ENCODE peak calls at places on chromosomes 13 and 19, in eight cellular contexts. U is hepatocyte, H is ascending aorta, D is heart right ventricle, F is heart left ventricle, G is thyroid gland, R is PC-3, Y is RWPE2. W is an unnamed sample.

GRCh38 chr19:31338069-31338767 is 11.0 kb downstream of the TSHZ3 start:
- DNase-seq in H (peak; percentile 79), U (peak; percentile 82), F (peak; percentile 57), R (no peak), G (peak; percentile 78), Y (no peak), D (peak; percentile 68), W (peak; percentile 37)

GRCh38 chr13:86788624-86789023 is 882.5 kb upstream of the SLITRK5 start:
- DNase-seq in G (no peak), Y (no peak), U (no peak), F (no peak), R (no peak), D (no peak), H (no peak), W (no peak)

GRCh38 chr19:17560205-17560595 is 4.8 kb downstream of the COLGALT1 start:
- DNase-seq in D (peak; percentile 31), R (no peak), F (no peak), G (no peak), U (peak; percentile 60), H (no peak), Y (peak; percentile 91), W (no peak)

GRCh38 chr19:6663236-6664187 is 6.4 kb downstream of the TNFSF14 start:
- DNase-seq in H (no peak), F (no peak), Y (no peak), D (no peak), G (no peak), U (no peak), R (peak; percentile 28), W (no peak)

GRCh38 chr13:49183672-49184315 is 36.3 kb upstream of the MLNR start:
- DNase-seq in D (no peak), G (no peak), R (peak; percentile 9), H (no peak), Y (no peak), F (no peak), U (no peak), W (no peak)

GRCh38 chr13:42597505-42597904 is 23.6 kb downstream of the TNFSF11 start:
- DNase-seq in F (no peak), Y (no peak), G (no peak), D (no peak), U (no peak), H (no peak), R (no peak), W (no peak)

GRCh38 chr13:39597828-39598227 is 5.2 kb downstream of the LHFPL6 start:
- DNase-seq in H (no peak), F (no peak), Y (no peak), U (no peak), D (no peak), G (no peak), R (no peak), W (no peak)

GRCh38 chr13:20193924-20194631 is 1.3 kb upstream of the GJB2 start:
- DNase-seq in R (no peak), H (no peak), G (no peak), D (no peak), U (no peak), Y (no peak), F (no peak), W (no peak)

GRCh38 chr19:55146648-55147218 is 2.3 kb downstream of the TNNT1 start:
- DNase-seq in Y (no peak), U (peak; percentile 44), G (no peak), R (peak; percentile 84), H (no peak), D (no peak), F (peak; percentile 31), W (no peak)

GRCh38 chr19:10211691-10212090 is 16.9 kb upstream of the DNMT1 start:
- DNase-seq in Y (no peak), F (no peak), R (no peak), H (no peak), G (no peak), D (no peak), U (no peak), W (no peak)

GRCh38 chr13:19782049-19782726 is 557 bp downstream of the PSPC1 start:
- DNase-seq in U (peak; percentile 66), H (peak; percentile 70), F (peak; percentile 56), Y (peak; percentile 54), G (peak; percentile 58), R (peak; percentile 26), D (peak; percentile 49), W (peak; percentile 49)

GRCh38 chr13:101139076-101139475 is 277.2 kb downstream of the NALCN start:
- DNase-seq in R (no peak), U (no peak), Y (no peak), F (no peak), D (no peak), H (no peak), G (no peak), W (no peak)

GRCh38 chr19:3179739-3180293 is 1.2 kb downstream of the S1PR4 start:
- DNase-seq in F (no peak), Y (no peak), D (no peak), U (no peak), H (no peak), G (no peak), R (no peak), W (no peak)
- H3K4me3 ChIP-seq in F (no peak overlapping the region), Y (no peak overlapping the region), D (peak overlapping the region; percentile 11), U (no peak overlapping the region), H (peak overlapping the region; percentile 42), G (no peak overlapping the region), R (no peak overlapping the region), W (no peak overlapping the region)

DNA sequence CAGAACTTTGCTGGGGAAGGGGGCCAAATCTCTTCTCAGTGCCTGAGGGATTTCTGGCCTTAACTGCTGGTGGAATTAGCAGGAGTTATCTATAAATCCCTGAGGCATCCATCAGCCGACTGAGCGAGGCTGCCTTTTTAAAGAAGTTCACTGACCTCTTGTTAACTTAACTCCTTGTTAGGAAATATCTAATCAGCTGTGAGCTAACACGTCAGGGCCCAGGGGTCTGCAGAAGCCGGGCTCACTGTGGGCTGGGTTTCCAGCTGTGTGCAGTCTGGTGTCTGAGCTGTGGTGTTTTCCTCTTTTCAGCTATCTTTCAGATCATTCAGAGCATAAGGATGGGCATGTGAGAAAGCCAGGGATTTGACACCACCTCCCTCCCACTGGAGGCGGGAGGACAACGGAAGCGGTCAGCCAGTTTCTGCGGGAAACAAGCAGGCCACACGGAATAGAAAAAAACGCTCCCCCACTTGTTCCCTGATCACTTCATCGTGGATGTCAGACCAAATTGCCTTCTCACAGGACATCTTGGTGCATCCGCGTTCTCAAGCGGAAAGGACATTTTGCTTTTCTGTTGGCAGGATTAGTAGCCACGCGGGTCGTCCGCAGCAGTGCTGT is 23.4 kb downstream of the SERP2 start:
- DNase-seq in U (peak; percentile 70), F (no peak), G (peak; percentile 8), H (peak; percentile 59), R (no peak), Y (no peak), D (peak; percentile 38), W (no peak)
- H3K27ac ChIP-seq in U (peak overlapping the region; percentile 52), F (peak overlapping the region; percentile 3), G (peak overlapping the region; percentile 78), H (no peak overlapping the region), R (no peak overlapping the region), Y (no peak overlapping the region), D (no peak overlapping the region), W (no peak overlapping the region)

DNA sequence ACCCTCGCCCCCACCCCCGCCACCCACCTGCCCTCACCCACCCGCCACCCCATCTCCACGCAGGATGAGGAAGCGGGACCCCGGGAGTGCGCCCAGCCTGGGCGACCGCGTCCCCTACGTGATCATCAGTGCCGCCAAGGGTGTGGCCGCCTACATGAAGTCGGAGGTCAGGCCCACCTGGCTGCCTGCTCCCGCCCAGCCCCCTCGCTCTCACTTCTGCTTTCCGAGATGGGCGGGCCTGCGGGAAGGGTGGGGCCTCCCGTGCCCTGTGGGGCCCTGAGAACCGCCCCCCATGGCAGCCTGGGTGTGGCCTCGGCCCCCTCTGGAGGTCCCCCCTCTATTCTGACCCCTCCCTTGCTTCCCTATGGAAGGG is 3.1 kb upstream of the SPIB start:
- DNase-seq in G (no peak), F (no peak), Y (no peak), R (no peak), H (no peak), D (no peak), U (no peak), W (no peak)
- H3K4me1 ChIP-seq in G (no peaks in the 10 kb centered on the region), F (peaks cover 6% of the 10 kb centered on the region), Y (no peaks in the 10 kb centered on the region), R (no peaks in the 10 kb centered on the region), H (peaks cover 6% of the 10 kb centered on the region), D (peaks cover 4% of the 10 kb centered on the region), U (peaks cover 7% of the 10 kb centered on the region), W (no peaks in the 10 kb centered on the region)

GRCh38 chr13:24681930-24682329 is 1.7 kb downstream of the ATP12A start:
- DNase-seq in R (no peak), D (no peak), U (no peak), F (no peak), G (no peak), H (no peak), Y (no peak), W (no peak)

GRCh38 chr13:24682353-24682752 is 2.1 kb downstream of the ATP12A start:
- DNase-seq in D (no peak), U (no peak), F (no peak), R (no peak), G (no peak), H (no peak), Y (no peak), W (no peak)

GRCh38 chr13:24679686-24680085 is 522 bp upstream of the ATP12A start:
- DNase-seq in Y (no peak), D (no peak), R (no peak), G (no peak), F (no peak), H (no peak), U (no peak), W (no peak)

GRCh38 chr13:24680258-24680920 is at the start of gene ATP12A:
- DNase-seq in U (peak; percentile 40), G (peak; percentile 57), Y (no peak), D (no peak), H (no peak), F (no peak), R (no peak), W (no peak)

GRCh38 chr13:24680921-24681585 is 845 bp downstream of the ATP12A start:
- DNase-seq in H (no peak), U (no peak), D (no peak), R (no peak), Y (no peak), G (no peak), F (no peak), W (no peak)
- H3K4me3 ChIP-seq in H (peak overlapping the region; percentile 62), U (peak overlapping the region; percentile 58), D (peak overlapping the region; percentile 37), R (no peak overlapping the region), Y (peak overlapping the region; percentile 39), G (no peak overlapping the region), F (peak overlapping the region; percentile 37), W (no peak overlapping the region)

GRCh38 chr19:50210425-50210824 is 7.0 kb downstream of the MYH14 start:
- DNase-seq in U (no peak), D (no peak), F (no peak), H (no peak), R (no peak), Y (no peak), G (no peak), W (no peak)

GRCh38 chr19:50209131-50209530 is 5.7 kb downstream of the MYH14 start:
- DNase-seq in D (no peak), R (no peak), H (no peak), F (no peak), Y (no peak), U (no peak), G (no peak), W (no peak)

GRCh38 chr19:50215820-50216219 is 12.4 kb downstream of the MYH14 start:
- DNase-seq in Y (no peak), F (no peak), U (no peak), H (no peak), R (no peak), D (no peak), G (no peak), W (no peak)

GRCh38 chr19:50213925-50214324 is 10.5 kb downstream of the MYH14 start:
- DNase-seq in Y (no peak), U (no peak), D (no peak), H (no peak), F (no peak), R (no peak), G (no peak), W (no peak)

GRCh38 chr19:50214699-50215543 is 11.5 kb downstream of the MYH14 start:
- DNase-seq in F (no peak), D (no peak), R (peak; percentile 97), Y (no peak), H (no peak), U (peak; percentile 79), G (peak; percentile 98), W (no peak)
- H3K27ac ChIP-seq in F (no peak overlapping the region), D (no peak overlapping the region), R (peak overlapping the region; percentile 73), Y (no peak overlapping the region), H (no peak overlapping the region), U (peak overlapping the region; percentile 86), G (peak overlapping the region; percentile 96), W (no peak overlapping the region)

W was measured in SJSA1.